ENCODE peak calls at places on chromosomes 5 and 9, in ten cellular contexts. X is IMR-90, P is esophagus squamous epithelium, J is GM23338, G is A549, K is HCT116, O is DND-41, R is SK-N-MC, V is suprapubic skin, U is cardiac muscle cell. T is an unnamed sample.

GRCh38 chr9:108142504-108143201 is 653.1 kb upstream of the KLF4 start:
- DNase-seq in X (peak; percentile 50), P (no peak), J (peak; percentile 39), G (no peak), K (no peak), O (no peak), R (no peak), V (peak; percentile 95), U (peak; percentile 96), T (peak; percentile 93)

GRCh38 chr5:10537614-10538013 is 26.3 kb upstream of the ANKRD33B start:
- DNase-seq in X (no peak), P (no peak), J (no peak), G (no peak), K (no peak), O (no peak), R (no peak), V (no peak), U (no peak), T (no peak)

GRCh38 chr5:102324714-102325113 is 28.6 kb upstream of the SLCO4C1 start:
- DNase-seq in X (no peak), P (no peak), J (no peak), G (no peak), K (no peak), O (no peak), R (no peak), V (no peak), U (no peak), T (no peak)

GRCh38 chr9:130530932-130531331 is 48.4 kb upstream of the FUBP3 start:
- DNase-seq in X (no peak), P (no peak), J (no peak), G (no peak), K (no peak), O (no peak), R (no peak), V (no peak), U (peak; percentile 88), T (no peak)

GRCh38 chr9:89359636-89360315 is 41.5 kb downstream of the SECISBP2 start:
- DNase-seq in X (peak; percentile 7), P (no peak), J (no peak), G (no peak), K (no peak), O (no peak), R (no peak), V (peak; percentile 49), U (no peak), T (peak; percentile 39)

GRCh38 chr9:3032898-3033297 is 189.0 kb upstream of the PUM3 start:
- DNase-seq in X (no peak), P (no peak), J (no peak), G (no peak), K (no peak), O (no peak), R (no peak), V (no peak), U (no peak), T (no peak)

GRCh38 chr9:138099803-138100598 is 222.4 kb downstream of the CACNA1B start:
- DNase-seq in X (no peak), P (no peak), J (no peak), G (no peak), K (no peak), O (no peak), R (no peak), V (no peak), U (no peak), T (no peak)

GRCh38 chr5:60959156-60959555 is 14.2 kb downstream of the NDUFAF2 start:
- DNase-seq in X (peak; percentile 40), P (no peak), J (no peak), G (no peak), K (peak; percentile 21), O (no peak), R (peak; percentile 69), V (no peak), U (peak; percentile 50), T (no peak)

GRCh38 chr9:114722937-114723620 is 41.1 kb upstream of the TEX48 start:
- DNase-seq in X (no peak), P (no peak), J (no peak), G (no peak), K (no peak), O (no peak), R (no peak), V (no peak), U (no peak), T (no peak)

GRCh38 chr5:115398726-115399125 is 102.3 kb upstream of the CCDC112 start:
- DNase-seq in X (peak; percentile 94), P (no peak), J (no peak), G (no peak), K (no peak), O (no peak), R (no peak), V (no peak), U (peak; percentile 91), T (no peak)

GRCh38 chr5:10762178-10762775 is 1.2 kb upstream of the DAP start:
- DNase-seq in X (no peak), P (no peak), J (no peak), G (no peak), K (no peak), O (no peak), R (no peak), V (no peak), U (peak; percentile 36), T (peak; percentile 70)

GRCh38 chr9:130140701-130141100 is 31.5 kb upstream of the NCS1 start:
- DNase-seq in X (no peak), P (no peak), J (no peak), G (no peak), K (no peak), O (no peak), R (no peak), V (no peak), U (no peak), T (no peak)

GRCh38 chr9:127366594-127366993 is 30.4 kb upstream of the SLC2A8 start:
- DNase-seq in X (no peak), P (no peak), J (no peak), G (no peak), K (no peak), O (no peak), R (no peak), V (peak; percentile 49), U (no peak), T (no peak)

GRCh38 chr9:91758491-91758981 is 191.5 kb downstream of the ROR2 start:
- DNase-seq in X (peak; percentile 58), P (no peak), J (peak; percentile 90), G (peak; percentile 57), K (peak; percentile 32), O (peak; percentile 48), R (no peak), V (no peak), U (peak; percentile 74), T (no peak)

GRCh38 chr9:87382902-87383301 is 114.8 kb upstream of the DAPK1 start:
- DNase-seq in X (peak; percentile 10), P (no peak), J (no peak), G (no peak), K (no peak), O (no peak), R (no peak), V (no peak), U (peak; percentile 88), T (peak; percentile 65)

GRCh38 chr9:96638606-96639364 is 16.3 kb downstream of the PRXL2C start:
- DNase-seq in X (no peak), P (no peak), J (peak; percentile 43), G (no peak), K (no peak), O (no peak), R (no peak), V (no peak), U (no peak), T (no peak)

GRCh38 chr9:117080996-117081395 is 333.9 kb downstream of the ASTN2 start:
- DNase-seq in X (no peak), P (no peak), J (peak; percentile 77), G (no peak), K (no peak), O (no peak), R (no peak), V (no peak), U (no peak), T (no peak)

GRCh38 chr9:27534131-27534530 is 4.5 kb upstream of the MOB3B start:
- DNase-seq in X (no peak), P (no peak), J (no peak), G (no peak), K (no peak), O (no peak), R (no peak), V (no peak), U (no peak), T (no peak)

GRCh38 chr5:140182075-140182709 is 7.2 kb downstream of the CYSTM1 start:
- DNase-seq in X (no peak), P (no peak), J (no peak), G (no peak), K (no peak), O (no peak), R (no peak), V (no peak), U (peak; percentile 57), T (no peak)

DNA sequence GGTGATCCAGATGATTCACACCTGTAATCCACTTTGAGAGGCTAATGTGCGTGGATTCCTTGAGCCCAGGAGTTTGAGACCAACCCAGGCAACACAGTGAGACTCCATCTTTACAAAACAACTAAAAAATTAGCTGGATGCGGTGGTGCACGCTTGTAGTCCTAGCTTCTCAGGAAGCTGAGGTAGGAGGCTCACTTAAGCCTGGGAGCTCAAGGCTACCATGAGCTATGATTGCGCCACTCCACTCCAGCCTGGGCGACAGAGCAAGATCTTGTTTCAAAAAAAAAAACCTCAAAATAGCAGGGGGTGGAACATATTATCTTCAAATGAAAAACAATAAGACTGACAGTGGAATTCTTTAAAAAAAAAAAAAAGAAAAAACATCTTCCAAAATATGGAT is 59.0 kb downstream of the PCDHGC5 start:
- DNase-seq in X (no peak), P (no peak), J (no peak), G (no peak), K (no peak), O (no peak), R (no peak), V (no peak), U (no peak), T (no peak)
- H3K27ac ChIP-seq in X (no peak overlapping the region), P (no peak overlapping the region), J (no peak overlapping the region), G (no peak overlapping the region), K (no peak overlapping the region), O (no peak overlapping the region), R (no peak overlapping the region), V (no peak overlapping the region), U (no peak overlapping the region), T (no peak overlapping the region)

GRCh38 chr9:124012368-124013262 is 1.0 kb downstream of the LHX2 start:
- DNase-seq in X (no peak), P (no peak), J (peak; percentile 59), G (no peak), K (no peak), O (no peak), R (no peak), V (no peak), U (no peak), T (no peak)
- H3K4me3 ChIP-seq in X (no peak overlapping the region), P (no peak overlapping the region), J (peak overlapping the region; percentile 58), G (peak overlapping the region; percentile 65), K (peak overlapping the region; percentile 4), O (no peak overlapping the region), R (no peak overlapping the region), V (peak overlapping the region; percentile 46), U (peak overlapping the region; percentile 33), T (peak overlapping the region; percentile 40)

GRCh38 chr9:83570359-83570758 is 32.2 kb upstream of the FRMD3 start:
- DNase-seq in X (no peak), P (no peak), J (no peak), G (no peak), K (no peak), O (no peak), R (no peak), V (no peak), U (peak; percentile 36), T (no peak)
- H3K27ac ChIP-seq in X (no peak overlapping the region), P (no peak overlapping the region), J (no peak overlapping the region), G (no peak overlapping the region), K (no peak overlapping the region), O (no peak overlapping the region), R (no peak overlapping the region), V (no peak overlapping the region), U (no peak overlapping the region), T (no peak overlapping the region)

GRCh38 chr5:57703726-57704125 is 221.1 kb upstream of the ACTBL2 start:
- DNase-seq in X (no peak), P (no peak), J (no peak), G (no peak), K (no peak), O (no peak), R (no peak), V (no peak), U (no peak), T (no peak)
- H3K4me3 ChIP-seq in X (no peak overlapping the region), P (no peak overlapping the region), J (no peak overlapping the region), G (no peak overlapping the region), K (no peak overlapping the region), O (no peak overlapping the region), R (no peak overlapping the region), V (no peak overlapping the region), U (no peak overlapping the region), T (no peak overlapping the region)